ENCODE peak calls at places on chromosomes 1 and 21, in four cellular contexts. L, T, F and U are unnamed samples.

GRCh38 chr1:5956022-5956830 is 36.0 kb downstream of the NPHP4 start:
- DNase-seq in T (no peak), L (no peak), F (no peak), U (no peak)

GRCh38 chr1:27436204-27437159 is 44.1 kb downstream of the GPR3 start:
- DNase-seq in F (no peak), L (peak), T (peak), U (peak)

GRCh38 chr1:86227026-86227425 is 70.5 kb upstream of the COL24A1 start:
- DNase-seq in F (no peak), T (no peak), L (no peak), U (no peak)

GRCh38 chr1:111219466-111220286 is 7.8 kb upstream of the CHI3L2 start:
- DNase-seq in T (no peak), F (no peak), L (no peak), U (no peak)

GRCh38 chr1:221742555-221743415 is 896 bp upstream of the DUSP10 start:
- DNase-seq in F (peak), L (peak), T (peak), U (peak)

GRCh38 chr1:84763912-84764675 is 73.8 kb upstream of the SSX2IP start:
- DNase-seq in L (no peak), T (no peak), F (no peak), U (no peak)

GRCh38 chr1:121516279-121516967 is 331.6 kb downstream of the SRGAP2C start:
- DNase-seq in T (no peak), F (no peak), L (no peak), U (no peak)

GRCh38 chr1:10378071-10378841 is 20.6 kb upstream of the PGD start:
- DNase-seq in T (peak), F (no peak), L (no peak), U (peak)

GRCh38 chr1:160006312-160006940 is 25.4 kb downstream of the PIGM start:
- DNase-seq in T (peak), L (peak), F (peak), U (peak)

GRCh38 chr1:10530281-10530740 is 55.6 kb downstream of the PEX14 start:
- DNase-seq in L (no peak), T (peak), F (peak), U (no peak)

GRCh38 chr1:44807364-44808062 is 362 bp upstream of the DYNLT4 start:
- DNase-seq in T (peak), L (peak), F (peak), U (peak)

GRCh38 chr1:233518344-233518743 is 95.6 kb upstream of the KCNK1 start:
- DNase-seq in F (peak), T (peak), L (no peak), U (peak)

GRCh38 chr1:111707906-111708305 is 31.3 kb downstream of the INKA2 start:
- DNase-seq in T (no peak), L (no peak), F (no peak), U (no peak)

GRCh38 chr1:7956218-7957032 is 5.1 kb upstream of the PARK7 start:
- DNase-seq in L (no peak), T (no peak), F (no peak), U (no peak)

GRCh38 chr1:197144570-197145325 is 1.7 kb downstream of the ASPM start:
- DNase-seq in T (peak), F (no peak), L (peak), U (no peak)

GRCh38 chr21:23543334-23543733 is 2063.9 kb downstream of the MRPL39 start:
- DNase-seq in L (no peak), T (no peak), F (no peak), U (no peak)

GRCh38 chr1:12597792-12598191 is 20.2 kb downstream of the DHRS3 start:
- DNase-seq in T (no peak), F (no peak), L (no peak), U (no peak)

GRCh38 chr1:20552728-20553571 is 577 bp downstream of the FAM43B start:
- DNase-seq in F (no peak), L (no peak), T (no peak), U (peak)

GRCh38 chr21:39696620-39697019 is 48.4 kb upstream of the IGSF5 start:
- DNase-seq in F (no peak), T (no peak), L (no peak), U (no peak)

GRCh38 chr21:33854604-33855003 is 61.0 kb downstream of the ATP5PO start:
- DNase-seq in F (no peak), L (peak), T (no peak), U (peak)
- TF ChIP-seq RNF2 in F (no peak), L (no peak), T (no peak), U (no peak)

DNA sequence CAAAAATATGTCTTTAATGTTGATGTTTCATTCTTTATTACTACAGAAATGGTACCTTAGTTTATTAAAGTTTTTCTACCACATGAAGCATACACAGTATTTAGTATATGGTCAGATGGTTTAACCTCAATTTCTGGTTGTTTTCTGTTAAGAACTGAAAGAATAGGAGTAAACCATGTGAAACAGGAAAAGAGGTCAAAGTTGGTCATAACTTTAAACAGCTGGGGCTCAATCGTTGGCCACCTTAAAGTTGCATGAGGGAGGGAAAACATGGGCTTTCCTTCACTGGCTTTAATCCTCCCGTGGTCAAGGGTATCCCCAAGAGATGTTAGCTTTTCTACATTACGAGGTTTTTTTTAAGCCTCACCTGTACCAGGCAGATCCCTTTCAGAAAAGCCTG is 483.3 kb upstream of the ADAMTS5 start:
- DNase-seq in L (no peak), F (no peak), T (no peak), U (no peak)
- TF ChIP-seq POLR2A in L (no peak), F (no peak), T (no peak), U (no peak)

DNA sequence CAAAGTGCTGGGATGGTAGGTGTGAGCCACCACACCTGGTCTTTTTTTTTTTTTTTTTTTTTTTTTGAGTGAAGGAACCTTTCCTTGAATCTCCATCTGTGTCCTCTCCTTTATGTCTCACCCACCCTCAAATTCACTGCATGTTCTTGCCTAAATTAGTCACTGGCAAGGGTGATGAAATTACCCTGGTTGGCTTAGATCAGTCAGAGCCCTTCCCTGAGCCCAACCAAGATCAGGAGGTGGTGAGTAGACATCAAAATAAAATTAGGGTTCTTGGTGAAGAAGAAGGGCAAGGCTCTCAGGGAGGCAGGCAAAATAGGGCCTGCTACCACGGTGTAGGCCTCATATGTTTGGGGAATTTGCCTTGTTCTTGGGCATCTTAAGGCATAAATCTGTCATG is 5.3 kb upstream of the TNN start:
- DNase-seq in T (no peak), L (no peak), F (no peak), U (no peak)
- TF ChIP-seq RNF2 in T (no peak), L (no peak), F (no peak), U (no peak)

GRCh38 chr1:46613661-46614603 is 2.7 kb downstream of the MOB3C start:
- DNase-seq in L (no peak), T (no peak), F (peak), U (no peak)
- TF ChIP-seq POLR2A in L (no peak), T (no peak), F (no peak), U (no peak)